ENCODE peak calls at places on chromosomes 11 and 22, in nine cellular contexts. One of them, this sample, is unnamed. For H3K9me3, the result is how much of the 10 kb centered on the place peaks cover.

GRCh38 chr11:40679276-40679675 is 780.2 kb downstream of the LRRC4C start:
- DNase-seq in DND-41: no peak
- DNase-seq in IMR-90: no peak
- DNase-seq in neural progenitor cell: peak
- DNase-seq in osteoblast: no peak
- DNase-seq in ovary: no peak
- DNase-seq in transverse colon: no peak
- DNase-seq in pancreas: no peak
- DNase-seq in HCT116: no peak
- DNase-seq in this sample: no peak

GRCh38 chr11:69889400-69890372 is 70.5 kb upstream of the FGF3 start:
- DNase-seq in DND-41: no peak
- DNase-seq in IMR-90: no peak
- DNase-seq in neural progenitor cell: peak
- DNase-seq in osteoblast: peak
- DNase-seq in ovary: no peak
- DNase-seq in transverse colon: no peak
- DNase-seq in pancreas: peak
- DNase-seq in HCT116: no peak
- DNase-seq in this sample: no peak

GRCh38 chr11:61028135-61028729 is 56.8 kb downstream of the CD6 start:
- DNase-seq in DND-41: peak
- DNase-seq in IMR-90: no peak
- DNase-seq in neural progenitor cell: no peak
- DNase-seq in osteoblast: no peak
- DNase-seq in ovary: no peak
- DNase-seq in transverse colon: peak
- DNase-seq in pancreas: no peak
- DNase-seq in HCT116: no peak
- DNase-seq in this sample: peak

GRCh38 chr22:20494978-20495860 is at the start of gene KLHL22:
- DNase-seq in DND-41: peak
- DNase-seq in IMR-90: peak
- DNase-seq in neural progenitor cell: no peak
- DNase-seq in osteoblast: peak
- DNase-seq in ovary: peak
- DNase-seq in transverse colon: peak
- DNase-seq in pancreas: peak
- DNase-seq in HCT116: no peak
- DNase-seq in this sample: peak

GRCh38 chr11:118434553-118435232 is 1.6 kb upstream of the KMT2A start:
- DNase-seq in DND-41: peak
- DNase-seq in IMR-90: peak
- DNase-seq in neural progenitor cell: peak
- DNase-seq in osteoblast: peak
- DNase-seq in ovary: peak
- DNase-seq in transverse colon: peak
- DNase-seq in pancreas: peak
- DNase-seq in HCT116: no peak
- DNase-seq in this sample: peak

GRCh38 chr11:19370100-19370861 is 129.5 kb upstream of the E2F8 start:
- DNase-seq in DND-41: no peak
- DNase-seq in IMR-90: peak
- DNase-seq in neural progenitor cell: no peak
- DNase-seq in osteoblast: no peak
- DNase-seq in ovary: no peak
- DNase-seq in transverse colon: no peak
- DNase-seq in pancreas: no peak
- DNase-seq in HCT116: no peak
- DNase-seq in this sample: no peak

GRCh38 chr22:26590525-26590858 is 560 bp upstream of the TPST2 start:
- DNase-seq in DND-41: no peak
- DNase-seq in IMR-90: no peak
- DNase-seq in neural progenitor cell: no peak
- DNase-seq in osteoblast: no peak
- DNase-seq in ovary: no peak
- DNase-seq in transverse colon: no peak
- DNase-seq in pancreas: no peak
- DNase-seq in HCT116: no peak
- DNase-seq in this sample: no peak

GRCh38 chr11:69076129-69076791 is 27.5 kb downstream of the TPCN2 start:
- DNase-seq in DND-41: peak
- DNase-seq in IMR-90: peak
- DNase-seq in neural progenitor cell: no peak
- DNase-seq in osteoblast: no peak
- DNase-seq in ovary: no peak
- DNase-seq in transverse colon: no peak
- DNase-seq in pancreas: no peak
- DNase-seq in HCT116: no peak
- DNase-seq in this sample: no peak

GRCh38 chr11:127345819-127346459 is 345.4 kb upstream of the KIRREL3 start:
- DNase-seq in DND-41: peak
- DNase-seq in IMR-90: peak
- DNase-seq in neural progenitor cell: peak
- DNase-seq in osteoblast: peak
- DNase-seq in ovary: peak
- DNase-seq in transverse colon: no peak
- DNase-seq in pancreas: no peak
- DNase-seq in HCT116: no peak
- DNase-seq in this sample: peak

GRCh38 chr11:94968334-94968958 is 4.9 kb downstream of the CWC15 start:
- DNase-seq in DND-41: no peak
- DNase-seq in IMR-90: peak
- DNase-seq in neural progenitor cell: no peak
- DNase-seq in osteoblast: peak
- DNase-seq in ovary: no peak
- DNase-seq in transverse colon: no peak
- DNase-seq in pancreas: no peak
- DNase-seq in HCT116: no peak
- DNase-seq in this sample: peak

GRCh38 chr11:134050541-134051383 is 18.1 kb upstream of the JAM3 start:
- DNase-seq in DND-41: peak
- DNase-seq in IMR-90: peak
- DNase-seq in neural progenitor cell: peak
- DNase-seq in osteoblast: peak
- DNase-seq in ovary: peak
- DNase-seq in transverse colon: peak
- DNase-seq in pancreas: peak
- DNase-seq in HCT116: peak
- DNase-seq in this sample: peak

GRCh38 chr11:127114035-127114434 is 113.5 kb upstream of the KIRREL3 start:
- DNase-seq in DND-41: no peak
- DNase-seq in IMR-90: no peak
- DNase-seq in neural progenitor cell: no peak
- DNase-seq in osteoblast: no peak
- DNase-seq in ovary: no peak
- DNase-seq in transverse colon: no peak
- DNase-seq in pancreas: no peak
- DNase-seq in HCT116: no peak
- DNase-seq in this sample: no peak

GRCh38 chr11:27339940-27340339 is 23.1 kb downstream of the CCDC34 start:
- DNase-seq in DND-41: no peak
- DNase-seq in IMR-90: no peak
- DNase-seq in neural progenitor cell: no peak
- DNase-seq in osteoblast: no peak
- DNase-seq in ovary: no peak
- DNase-seq in transverse colon: no peak
- DNase-seq in pancreas: no peak
- DNase-seq in HCT116: no peak
- DNase-seq in this sample: no peak
- TF ChIP-seq CTCF in DND-41: no peak
- TF ChIP-seq CTCF in IMR-90: no peak
- TF ChIP-seq CTCF in neural progenitor cell: no peak
- TF ChIP-seq CTCF in osteoblast: no peak
- TF ChIP-seq CTCF in ovary: no peak
- TF ChIP-seq CTCF in transverse colon: no peak
- TF ChIP-seq CTCF in pancreas: no peak
- TF ChIP-seq CTCF in HCT116: no peak
- TF ChIP-seq CTCF in this sample: no peak

DNA sequence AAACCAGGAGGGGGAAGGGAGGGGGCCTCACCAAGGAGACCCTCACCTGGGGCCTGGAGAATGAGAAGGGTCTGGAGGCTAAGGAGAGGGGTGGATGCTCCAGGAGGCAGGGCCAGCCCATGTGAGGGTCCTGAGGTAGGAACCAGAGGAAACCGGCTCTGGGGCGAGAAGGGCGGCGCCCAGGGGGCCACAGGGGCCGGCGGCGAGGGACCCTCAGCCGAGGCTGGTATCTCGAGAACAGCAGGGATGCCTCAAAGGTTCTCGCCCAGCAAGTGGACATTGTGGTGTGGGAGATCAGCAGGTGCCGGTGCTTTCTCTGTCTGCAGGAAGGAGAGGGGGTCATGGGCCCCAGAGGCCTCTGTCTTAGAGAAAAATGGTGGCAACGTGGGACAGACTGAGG is 47.9 kb downstream of the CDKN1C start:
- DNase-seq in DND-41: no peak
- DNase-seq in IMR-90: no peak
- DNase-seq in neural progenitor cell: no peak
- DNase-seq in osteoblast: no peak
- DNase-seq in ovary: no peak
- DNase-seq in transverse colon: no peak
- DNase-seq in pancreas: peak
- DNase-seq in HCT116: no peak
- DNase-seq in this sample: no peak
- H3K4me3 ChIP-seq in DND-41: no peak
- H3K4me3 ChIP-seq in IMR-90: no peak
- H3K4me3 ChIP-seq in neural progenitor cell: no peak
- H3K4me3 ChIP-seq in osteoblast: no peak
- H3K4me3 ChIP-seq in ovary: no peak
- H3K4me3 ChIP-seq in transverse colon: no peak
- H3K4me3 ChIP-seq in pancreas: no peak
- H3K4me3 ChIP-seq in HCT116: no peak
- H3K4me3 ChIP-seq in this sample: no peak

DNA sequence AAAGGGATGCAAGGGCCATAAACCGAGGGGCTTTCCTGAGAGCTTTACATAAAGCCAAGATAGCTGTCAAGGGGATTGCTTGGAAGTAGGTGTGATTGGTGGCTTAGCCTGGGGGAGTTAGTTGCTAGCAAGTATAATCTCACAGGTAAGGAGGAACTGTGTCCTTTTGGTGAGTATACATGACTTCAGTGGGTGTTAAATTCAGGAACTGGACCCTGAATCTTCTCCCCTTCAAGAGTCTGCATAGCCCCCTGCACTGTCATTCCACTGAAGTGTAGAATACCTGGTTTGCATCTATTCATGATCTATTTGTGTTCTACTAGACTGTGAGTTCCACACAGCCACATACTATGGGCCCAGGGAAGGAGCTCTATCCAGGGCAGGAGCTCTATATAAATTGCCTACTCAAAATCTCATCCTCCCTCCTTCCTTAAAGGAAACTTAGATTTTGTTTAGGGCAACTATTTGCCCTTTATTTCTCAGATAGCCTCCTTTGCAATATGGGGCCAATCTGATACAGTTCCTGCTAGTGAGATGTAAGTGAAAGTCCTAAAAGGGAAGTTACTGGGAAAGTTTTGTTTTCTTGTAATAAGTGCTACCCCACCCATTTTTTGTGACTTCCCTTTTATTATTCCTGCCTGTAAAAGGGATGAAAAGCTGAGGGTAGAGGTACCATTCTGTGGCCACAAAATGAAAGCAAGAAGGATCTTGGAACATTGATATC is 120.5 kb downstream of the PGR start:
- DNase-seq in DND-41: no peak
- DNase-seq in IMR-90: no peak
- DNase-seq in neural progenitor cell: no peak
- DNase-seq in osteoblast: no peak
- DNase-seq in ovary: no peak
- DNase-seq in transverse colon: no peak
- DNase-seq in pancreas: no peak
- DNase-seq in HCT116: no peak
- DNase-seq in this sample: no peak
- H3K9me3 ChIP-seq in DND-41: under half
- H3K9me3 ChIP-seq in IMR-90: under half
- H3K9me3 ChIP-seq in neural progenitor cell: under half
- H3K9me3 ChIP-seq in osteoblast: under half
- H3K9me3 ChIP-seq in ovary: under half
- H3K9me3 ChIP-seq in transverse colon: under half
- H3K9me3 ChIP-seq in pancreas: under half
- H3K9me3 ChIP-seq in HCT116: under half
- H3K9me3 ChIP-seq in this sample: under half

GRCh38 chr11:57567210-57567511 is 311 bp downstream of the UBE2L6 start:
- DNase-seq in DND-41: peak
- DNase-seq in IMR-90: peak
- DNase-seq in neural progenitor cell: no peak
- DNase-seq in osteoblast: peak
- DNase-seq in ovary: no peak
- DNase-seq in transverse colon: peak
- DNase-seq in pancreas: no peak
- DNase-seq in HCT116: no peak
- DNase-seq in this sample: peak

GRCh38 chr11:57566035-57566504 is 1.4 kb downstream of the UBE2L6 start:
- DNase-seq in DND-41: peak
- DNase-seq in IMR-90: peak
- DNase-seq in neural progenitor cell: no peak
- DNase-seq in osteoblast: peak
- DNase-seq in ovary: no peak
- DNase-seq in transverse colon: peak
- DNase-seq in pancreas: no peak
- DNase-seq in HCT116: no peak
- DNase-seq in this sample: peak

GRCh38 chr11:57566564-57567209 is 785 bp downstream of the UBE2L6 start:
- DNase-seq in DND-41: peak
- DNase-seq in IMR-90: no peak
- DNase-seq in neural progenitor cell: no peak
- DNase-seq in osteoblast: no peak
- DNase-seq in ovary: no peak
- DNase-seq in transverse colon: no peak
- DNase-seq in pancreas: no peak
- DNase-seq in HCT116: no peak
- DNase-seq in this sample: no peak

GRCh38 chr11:57568330-57568766 is 876 bp upstream of the UBE2L6 start:
- DNase-seq in DND-41: peak
- DNase-seq in IMR-90: peak
- DNase-seq in neural progenitor cell: no peak
- DNase-seq in osteoblast: no peak
- DNase-seq in ovary: peak
- DNase-seq in transverse colon: no peak
- DNase-seq in pancreas: no peak
- DNase-seq in HCT116: peak
- DNase-seq in this sample: no peak

DNA sequence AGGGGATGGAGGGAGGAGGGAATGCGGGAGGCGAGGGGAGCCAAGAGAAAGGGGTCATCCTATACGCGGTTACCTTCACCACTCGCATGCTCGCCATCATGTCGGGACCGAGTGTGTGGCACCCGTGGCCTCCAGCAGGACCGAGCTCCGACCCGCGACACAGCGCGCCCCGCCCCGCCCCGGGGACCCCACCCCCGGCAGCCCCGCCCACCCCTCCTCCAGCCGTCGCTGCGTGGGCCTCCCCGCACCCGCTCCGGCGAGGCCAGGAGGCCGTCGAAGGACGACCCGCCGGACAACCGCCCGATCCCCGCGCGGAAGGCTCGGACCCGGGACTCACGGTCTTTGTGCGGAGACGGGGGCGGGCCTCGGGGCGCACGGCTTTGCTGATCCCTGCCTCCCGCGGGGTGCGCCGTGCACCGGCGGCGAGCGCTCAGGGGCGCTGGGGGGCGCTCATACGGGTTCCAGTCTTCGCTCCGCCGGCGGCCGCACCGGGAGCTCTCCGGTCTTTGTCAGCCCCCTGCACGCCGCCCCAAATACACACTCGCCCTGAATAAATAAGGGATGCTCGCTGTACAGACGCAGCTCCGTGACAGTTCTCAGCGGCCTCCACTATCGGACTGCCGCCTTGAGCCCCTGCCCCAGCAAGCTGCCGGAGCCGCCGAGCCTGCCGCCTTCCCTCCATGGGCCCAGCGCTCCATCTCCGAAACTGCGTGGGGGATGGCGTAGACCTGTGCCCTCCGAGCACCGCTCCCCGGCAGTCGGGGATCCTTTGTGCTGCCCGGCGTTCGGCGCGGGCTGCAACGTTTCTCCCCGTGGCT is at the start of gene UBE2L6:
- DNase-seq in DND-41: peak
- DNase-seq in IMR-90: no peak
- DNase-seq in neural progenitor cell: peak
- DNase-seq in osteoblast: peak
- DNase-seq in ovary: peak
- DNase-seq in transverse colon: peak
- DNase-seq in pancreas: peak
- DNase-seq in HCT116: no peak
- DNase-seq in this sample: peak
- TF ChIP-seq CTCF in DND-41: peak
- TF ChIP-seq CTCF in IMR-90: peak
- TF ChIP-seq CTCF in neural progenitor cell: peak
- TF ChIP-seq CTCF in osteoblast: no peak
- TF ChIP-seq CTCF in ovary: peak
- TF ChIP-seq CTCF in transverse colon: no peak
- TF ChIP-seq CTCF in pancreas: peak
- TF ChIP-seq CTCF in HCT116: no peak
- TF ChIP-seq CTCF in this sample: peak

This sample was measured in OCI-LY7.